ENCODE peak calls at places on chromosome 20, in seven cellular contexts. One of them, this sample, is unnamed.

GRCh38 chr20:21118138-21118537 is 7.7 kb upstream of the KIZ start:
- DNase-seq in IMR-90: no peak
- DNase-seq in astrocyte: no peak
- DNase-seq in fibroblast of lung: no peak
- DNase-seq in OCI-LY7: no peak
- DNase-seq in HCT116: peak; percentile 34
- DNase-seq in mammary epithelial cell: no peak
- DNase-seq in this sample: no peak

GRCh38 chr20:61757678-61758555 is 307.8 kb downstream of the TAF4 start:
- DNase-seq in IMR-90: peak; percentile 65
- DNase-seq in astrocyte: peak; percentile 76
- DNase-seq in fibroblast of lung: peak; percentile 81
- DNase-seq in OCI-LY7: no peak
- DNase-seq in HCT116: no peak
- DNase-seq in mammary epithelial cell: peak; percentile 47
- DNase-seq in this sample: no peak

GRCh38 chr20:63102720-63103375 is 96.1 kb upstream of the BHLHE23 start:
- DNase-seq in IMR-90: peak; percentile 6
- DNase-seq in astrocyte: no peak
- DNase-seq in fibroblast of lung: peak; percentile 9
- DNase-seq in OCI-LY7: no peak
- DNase-seq in HCT116: no peak
- DNase-seq in mammary epithelial cell: no peak
- DNase-seq in this sample: peak; percentile 76

GRCh38 chr20:12072945-12073245 is 155.2 kb downstream of the BTBD3 start:
- DNase-seq in IMR-90: peak; percentile 22
- DNase-seq in astrocyte: peak; percentile 38
- DNase-seq in fibroblast of lung: peak; percentile 43
- DNase-seq in OCI-LY7: no peak
- DNase-seq in HCT116: no peak
- DNase-seq in mammary epithelial cell: no peak
- DNase-seq in this sample: no peak

GRCh38 chr20:35953411-35954199 is 697 bp downstream of the SCAND1 start:
- DNase-seq in IMR-90: peak; percentile 28
- DNase-seq in astrocyte: peak; percentile 37
- DNase-seq in fibroblast of lung: peak; percentile 51
- DNase-seq in OCI-LY7: peak; percentile 86
- DNase-seq in HCT116: no peak
- DNase-seq in mammary epithelial cell: no peak
- DNase-seq in this sample: peak; percentile 57

GRCh38 chr20:237479-237878 is 10.4 kb downstream of the DEFB129 start:
- DNase-seq in IMR-90: peak; percentile 5
- DNase-seq in astrocyte: no peak
- DNase-seq in fibroblast of lung: no peak
- DNase-seq in OCI-LY7: no peak
- DNase-seq in HCT116: no peak
- DNase-seq in mammary epithelial cell: no peak
- DNase-seq in this sample: no peak

GRCh38 chr20:44020406-44021148 is 105.9 kb downstream of the TOX2 start:
- DNase-seq in IMR-90: no peak
- DNase-seq in astrocyte: no peak
- DNase-seq in fibroblast of lung: no peak
- DNase-seq in OCI-LY7: no peak
- DNase-seq in HCT116: no peak
- DNase-seq in mammary epithelial cell: no peak
- DNase-seq in this sample: peak; percentile 49

GRCh38 chr20:59004763-59005522 is 2.1 kb downstream of the CTSZ start:
- DNase-seq in IMR-90: no peak
- DNase-seq in astrocyte: no peak
- DNase-seq in fibroblast of lung: no peak
- DNase-seq in OCI-LY7: peak; percentile 86
- DNase-seq in HCT116: no peak
- DNase-seq in mammary epithelial cell: no peak
- DNase-seq in this sample: no peak

GRCh38 chr20:63321148-63321831 is 28.3 kb downstream of the COL20A1 start:
- DNase-seq in IMR-90: peak; percentile 40
- DNase-seq in astrocyte: peak; percentile 22
- DNase-seq in fibroblast of lung: peak; percentile 37
- DNase-seq in OCI-LY7: no peak
- DNase-seq in HCT116: no peak
- DNase-seq in mammary epithelial cell: no peak
- DNase-seq in this sample: no peak

GRCh38 chr20:56358600-56359211 is at the start of gene FAM210B:
- DNase-seq in IMR-90: peak; percentile 87
- DNase-seq in astrocyte: peak; percentile 74
- DNase-seq in fibroblast of lung: peak; percentile 83
- DNase-seq in OCI-LY7: peak; percentile 82
- DNase-seq in HCT116: peak; percentile 73
- DNase-seq in mammary epithelial cell: peak; percentile 81
- DNase-seq in this sample: peak; percentile 91

GRCh38 chr20:24980321-24981053 is 12.1 kb downstream of the APMAP start:
- DNase-seq in IMR-90: no peak
- DNase-seq in astrocyte: no peak
- DNase-seq in fibroblast of lung: no peak
- DNase-seq in OCI-LY7: no peak
- DNase-seq in HCT116: no peak
- DNase-seq in mammary epithelial cell: no peak
- DNase-seq in this sample: no peak

GRCh38 chr20:8309638-8310037 is 177.6 kb downstream of the PLCB1 start:
- DNase-seq in IMR-90: peak; percentile 15
- DNase-seq in astrocyte: peak; percentile 39
- DNase-seq in fibroblast of lung: peak; percentile 53
- DNase-seq in OCI-LY7: no peak
- DNase-seq in HCT116: no peak
- DNase-seq in mammary epithelial cell: no peak
- DNase-seq in this sample: peak; percentile 54

GRCh38 chr20:53631909-53632662 is 38.4 kb upstream of the ZNF217 start:
- DNase-seq in IMR-90: no peak
- DNase-seq in astrocyte: no peak
- DNase-seq in fibroblast of lung: no peak
- DNase-seq in OCI-LY7: no peak
- DNase-seq in HCT116: no peak
- DNase-seq in mammary epithelial cell: no peak
- DNase-seq in this sample: no peak

GRCh38 chr20:53707341-53708102 is 113.9 kb upstream of the ZNF217 start:
- DNase-seq in IMR-90: peak; percentile 66
- DNase-seq in astrocyte: peak; percentile 57
- DNase-seq in fibroblast of lung: peak; percentile 68
- DNase-seq in OCI-LY7: peak; percentile 33
- DNase-seq in HCT116: no peak
- DNase-seq in mammary epithelial cell: no peak
- DNase-seq in this sample: peak; percentile 36

GRCh38 chr20:46936415-46937139 is 41.9 kb downstream of the EYA2 start:
- DNase-seq in IMR-90: no peak
- DNase-seq in astrocyte: no peak
- DNase-seq in fibroblast of lung: no peak
- DNase-seq in OCI-LY7: no peak
- DNase-seq in HCT116: no peak
- DNase-seq in mammary epithelial cell: no peak
- DNase-seq in this sample: no peak

GRCh38 chr20:36645998-36646397 is at the start of gene SLA2:
- DNase-seq in IMR-90: no peak
- DNase-seq in astrocyte: no peak
- DNase-seq in fibroblast of lung: no peak
- DNase-seq in OCI-LY7: peak; percentile 56
- DNase-seq in HCT116: no peak
- DNase-seq in mammary epithelial cell: no peak
- DNase-seq in this sample: no peak

GRCh38 chr20:12201289-12201991 is 283.7 kb downstream of the BTBD3 start:
- DNase-seq in IMR-90: peak; percentile 16
- DNase-seq in astrocyte: no peak
- DNase-seq in fibroblast of lung: peak; percentile 7
- DNase-seq in OCI-LY7: no peak
- DNase-seq in HCT116: no peak
- DNase-seq in mammary epithelial cell: peak; percentile 27
- DNase-seq in this sample: no peak

GRCh38 chr20:58547527-58548475 is 32.6 kb upstream of the APCDD1L start:
- DNase-seq in IMR-90: peak; percentile 73
- DNase-seq in astrocyte: peak; percentile 83
- DNase-seq in fibroblast of lung: peak; percentile 89
- DNase-seq in OCI-LY7: no peak
- DNase-seq in HCT116: no peak
- DNase-seq in mammary epithelial cell: no peak
- DNase-seq in this sample: no peak

GRCh38 chr20:1373614-1374013 is 19.2 kb downstream of the FKBP1A start:
- DNase-seq in IMR-90: no peak
- DNase-seq in astrocyte: no peak
- DNase-seq in fibroblast of lung: no peak
- DNase-seq in OCI-LY7: no peak
- DNase-seq in HCT116: no peak
- DNase-seq in mammary epithelial cell: no peak
- DNase-seq in this sample: no peak

GRCh38 chr20:57703013-57703412 is 6.8 kb downstream of the PMEPA1 start:
- DNase-seq in IMR-90: no peak
- DNase-seq in astrocyte: no peak
- DNase-seq in fibroblast of lung: no peak
- DNase-seq in OCI-LY7: peak; percentile 80
- DNase-seq in HCT116: no peak
- DNase-seq in mammary epithelial cell: no peak
- DNase-seq in this sample: no peak

GRCh38 chr20:61780066-61780465 is 285.6 kb downstream of the TAF4 start:
- DNase-seq in IMR-90: no peak
- DNase-seq in astrocyte: no peak
- DNase-seq in fibroblast of lung: no peak
- DNase-seq in OCI-LY7: no peak
- DNase-seq in HCT116: no peak
- DNase-seq in mammary epithelial cell: no peak
- DNase-seq in this sample: no peak

GRCh38 chr20:32780278-32780677 is 18.1 kb downstream of the DNMT3B start:
- DNase-seq in IMR-90: no peak
- DNase-seq in astrocyte: no peak
- DNase-seq in fibroblast of lung: no peak
- DNase-seq in OCI-LY7: no peak
- DNase-seq in HCT116: no peak
- DNase-seq in mammary epithelial cell: no peak
- DNase-seq in this sample: no peak

GRCh38 chr20:38152175-38153010 is 12.7 kb downstream of the TGM2 start:
- DNase-seq in IMR-90: peak; percentile 73
- DNase-seq in astrocyte: peak; percentile 68
- DNase-seq in fibroblast of lung: peak; percentile 84
- DNase-seq in OCI-LY7: peak; percentile 14
- DNase-seq in HCT116: no peak
- DNase-seq in mammary epithelial cell: no peak
- DNase-seq in this sample: peak; percentile 31

GRCh38 chr20:64053841-64054661 is 4.6 kb upstream of the SOX18 start:
- DNase-seq in IMR-90: no peak
- DNase-seq in astrocyte: no peak
- DNase-seq in fibroblast of lung: no peak
- DNase-seq in OCI-LY7: peak; percentile 69
- DNase-seq in HCT116: peak; percentile 29
- DNase-seq in mammary epithelial cell: no peak
- DNase-seq in this sample: peak; percentile 62

GRCh38 chr20:63758152-63758551 is 18.6 kb downstream of the SLC2A4RG start:
- DNase-seq in IMR-90: no peak
- DNase-seq in astrocyte: no peak
- DNase-seq in fibroblast of lung: no peak
- DNase-seq in OCI-LY7: no peak
- DNase-seq in HCT116: no peak
- DNase-seq in mammary epithelial cell: no peak
- DNase-seq in this sample: no peak

GRCh38 chr20:52064936-52065335 is 126.6 kb downstream of the ZFP64 start:
- DNase-seq in IMR-90: no peak
- DNase-seq in astrocyte: no peak
- DNase-seq in fibroblast of lung: no peak
- DNase-seq in OCI-LY7: no peak
- DNase-seq in HCT116: no peak
- DNase-seq in mammary epithelial cell: no peak
- DNase-seq in this sample: no peak

DNA sequence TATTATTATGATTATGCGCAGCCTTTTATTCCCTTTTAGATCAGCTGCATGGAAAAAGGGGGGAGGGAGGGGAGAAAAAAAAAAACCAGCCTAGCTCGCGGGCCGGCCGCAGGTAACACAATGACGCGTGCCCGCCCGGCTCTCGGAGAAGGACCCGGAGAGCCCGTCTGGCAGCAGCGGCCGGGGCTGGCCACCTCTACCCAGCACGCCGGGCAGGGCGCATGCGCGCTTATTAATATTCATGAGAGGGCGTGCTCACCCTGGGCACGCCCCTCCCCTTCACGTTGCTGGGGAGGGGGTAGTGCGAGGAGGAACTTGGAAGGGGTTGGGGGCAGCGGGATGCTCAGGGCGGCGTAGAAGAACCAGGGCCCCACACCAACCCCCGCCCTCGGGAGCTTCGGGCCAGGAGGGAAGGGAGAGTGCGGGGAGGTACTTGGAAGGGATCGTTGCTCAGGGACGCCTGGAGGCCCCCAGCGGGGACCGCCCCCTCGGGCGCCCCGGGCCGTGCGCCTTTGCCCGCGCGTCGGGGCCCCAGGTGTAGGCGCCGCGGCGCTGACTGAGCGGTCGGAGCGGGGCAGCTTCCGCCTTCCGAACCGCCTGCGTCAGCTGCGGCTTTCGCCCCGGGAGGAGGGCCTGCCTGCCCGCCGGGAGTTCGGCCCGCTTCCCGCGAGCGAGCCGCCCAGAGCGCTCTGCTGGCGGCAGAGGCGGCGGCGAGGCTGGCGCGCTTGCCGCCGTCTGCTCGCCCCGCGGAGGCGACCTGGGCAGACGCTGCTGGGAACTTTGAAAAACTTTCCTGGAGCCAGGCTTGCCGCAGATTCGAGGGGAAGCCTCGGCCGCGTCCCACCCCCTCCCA is at the start of gene JAG1:
- DNase-seq in IMR-90: peak; percentile 95
- DNase-seq in astrocyte: peak; percentile 83
- DNase-seq in fibroblast of lung: peak; percentile 91
- DNase-seq in OCI-LY7: peak; percentile 90
- DNase-seq in HCT116: peak; percentile 85
- DNase-seq in mammary epithelial cell: peak; percentile 95
- DNase-seq in this sample: peak; percentile 97
- H2AFZ ChIP-seq in IMR-90: peak within 1 kb of the TSS; percentile 92
- H2AFZ ChIP-seq in astrocyte: peak within 1 kb of the TSS; percentile 71
- H2AFZ ChIP-seq in fibroblast of lung: peak within 1 kb of the TSS; percentile 81
- H2AFZ ChIP-seq in OCI-LY7: peak within 1 kb of the TSS; percentile 87
- H2AFZ ChIP-seq in HCT116: peak within 1 kb of the TSS; percentile 82
- H2AFZ ChIP-seq in mammary epithelial cell: peak within 1 kb of the TSS; percentile 90
- H2AFZ ChIP-seq in this sample: peak within 1 kb of the TSS; percentile 87

GRCh38 chr20:34216382-34216742 is 24.9 kb upstream of the ASIP start:
- DNase-seq in IMR-90: no peak
- DNase-seq in astrocyte: no peak
- DNase-seq in fibroblast of lung: no peak
- DNase-seq in OCI-LY7: no peak
- DNase-seq in HCT116: no peak
- DNase-seq in mammary epithelial cell: no peak
- DNase-seq in this sample: no peak
- H2AFZ ChIP-seq in IMR-90: peak overlapping the region; percentile 96
- H2AFZ ChIP-seq in astrocyte: peak overlapping the region; percentile 99
- H2AFZ ChIP-seq in fibroblast of lung: no peak overlapping the region
- H2AFZ ChIP-seq in OCI-LY7: no peak overlapping the region
- H2AFZ ChIP-seq in HCT116: peak overlapping the region; percentile 81
- H2AFZ ChIP-seq in mammary epithelial cell: peak overlapping the region; percentile 91
- H2AFZ ChIP-seq in this sample: peak overlapping the region; percentile 77

GRCh38 chr20:4216142-4216735 is 200.9 kb upstream of the RNF24 start:
- DNase-seq in IMR-90: peak; percentile 38
- DNase-seq in astrocyte: peak; percentile 91
- DNase-seq in fibroblast of lung: peak; percentile 92
- DNase-seq in OCI-LY7: no peak
- DNase-seq in HCT116: no peak
- DNase-seq in mammary epithelial cell: no peak
- DNase-seq in this sample: no peak
- H2AFZ ChIP-seq in IMR-90: peak overlapping the region; percentile 72
- H2AFZ ChIP-seq in astrocyte: peak overlapping the region; percentile 17
- H2AFZ ChIP-seq in fibroblast of lung: no peak overlapping the region
- H2AFZ ChIP-seq in OCI-LY7: no peak overlapping the region
- H2AFZ ChIP-seq in HCT116: no peak overlapping the region
- H2AFZ ChIP-seq in mammary epithelial cell: no peak overlapping the region
- H2AFZ ChIP-seq in this sample: peak overlapping the region; percentile 85

GRCh38 chr20:10524643-10525042 is 89.5 kb downstream of the SLX4IP start:
- DNase-seq in IMR-90: no peak
- DNase-seq in astrocyte: peak; percentile 65
- DNase-seq in fibroblast of lung: peak; percentile 70
- DNase-seq in OCI-LY7: no peak
- DNase-seq in HCT116: peak; percentile 79
- DNase-seq in mammary epithelial cell: peak; percentile 90
- DNase-seq in this sample: no peak
- H2AFZ ChIP-seq in IMR-90: no peak overlapping the region
- H2AFZ ChIP-seq in astrocyte: no peak overlapping the region
- H2AFZ ChIP-seq in fibroblast of lung: no peak overlapping the region
- H2AFZ ChIP-seq in OCI-LY7: no peak overlapping the region
- H2AFZ ChIP-seq in HCT116: no peak overlapping the region
- H2AFZ ChIP-seq in mammary epithelial cell: no peak overlapping the region
- H2AFZ ChIP-seq in this sample: no peak overlapping the region